ENCODE peak calls at places on chromosomes 12 and 14, in seven cellular contexts. D, B, V, L, Z, C and S are unnamed samples.

GRCh38 chr12:25256826-25257225 is 6.1 kb upstream of the KRAS start:
- DNase-seq in D (no peak), B (no peak), V (no peak), L (no peak), Z (no peak), C (no peak), S (peak)

GRCh38 chr14:67620217-67620789 is 583 bp downstream of the ARG2 start:
- DNase-seq in D (peak), B (no peak), V (no peak), L (no peak), Z (no peak), C (peak), S (peak)

GRCh38 chr12:62692884-62693283 is 226.3 kb downstream of the MON2 start:
- DNase-seq in D (no peak), B (no peak), V (no peak), L (peak), Z (no peak), C (no peak), S (peak)

GRCh38 chr14:74302634-74303569 is at the start of gene ABCD4:
- DNase-seq in D (peak), B (peak), V (peak), L (peak), Z (peak), C (peak), S (peak)

GRCh38 chr14:88454886-88455285 is 69.4 kb downstream of the SPATA7 start:
- DNase-seq in D (no peak), B (no peak), V (no peak), L (no peak), Z (no peak), C (no peak), S (no peak)

GRCh38 chr12:96882862-96883261 is 24.2 kb upstream of the NEDD1 start:
- DNase-seq in D (no peak), B (no peak), V (no peak), L (peak), Z (no peak), C (no peak), S (peak)

GRCh38 chr12:122012184-122012583 is 9.5 kb upstream of the BCL7A start:
- DNase-seq in D (no peak), B (no peak), V (no peak), L (no peak), Z (no peak), C (no peak), S (no peak)

GRCh38 chr12:3371018-3371417 is 120.0 kb upstream of the PRMT8 start:
- DNase-seq in D (no peak), B (no peak), V (no peak), L (no peak), Z (no peak), C (no peak), S (no peak)

GRCh38 chr14:52926994-52927393 is 23.9 kb downstream of the FERMT2 start:
- DNase-seq in D (no peak), B (no peak), V (no peak), L (no peak), Z (no peak), C (no peak), S (peak)

GRCh38 chr12:77850698-77851097 is 20.0 kb downstream of the NAV3 start:
- DNase-seq in D (no peak), B (no peak), V (no peak), L (no peak), Z (no peak), C (no peak), S (no peak)

GRCh38 chr12:77842430-77842829 is 11.7 kb downstream of the NAV3 start:
- DNase-seq in D (no peak), B (no peak), V (no peak), L (no peak), Z (no peak), C (no peak), S (peak)

GRCh38 chr12:77845831-77846230 is 15.1 kb downstream of the NAV3 start:
- DNase-seq in D (no peak), B (no peak), V (no peak), L (peak), Z (no peak), C (no peak), S (peak)

GRCh38 chr12:77847060-77847541 is 16.4 kb downstream of the NAV3 start:
- DNase-seq in D (no peak), B (peak), V (no peak), L (no peak), Z (no peak), C (no peak), S (peak)

GRCh38 chr12:77847665-77848431 is 17.2 kb downstream of the NAV3 start:
- DNase-seq in D (no peak), B (no peak), V (no peak), L (peak), Z (no peak), C (no peak), S (peak)
- H3K4me3 ChIP-seq in D (no peak), B (no peak), V (no peak), L (no peak), Z (no peak), C (no peak), S (no peak)

GRCh38 chr14:30006695-30007094 is 79.0 kb upstream of the PRKD1 start:
- DNase-seq in D (no peak), B (no peak), V (no peak), L (no peak), Z (no peak), C (no peak), S (no peak)

GRCh38 chr14:30002859-30003258 is 75.2 kb upstream of the PRKD1 start:
- DNase-seq in D (no peak), B (no peak), V (no peak), L (no peak), Z (no peak), C (no peak), S (no peak)

DNA sequence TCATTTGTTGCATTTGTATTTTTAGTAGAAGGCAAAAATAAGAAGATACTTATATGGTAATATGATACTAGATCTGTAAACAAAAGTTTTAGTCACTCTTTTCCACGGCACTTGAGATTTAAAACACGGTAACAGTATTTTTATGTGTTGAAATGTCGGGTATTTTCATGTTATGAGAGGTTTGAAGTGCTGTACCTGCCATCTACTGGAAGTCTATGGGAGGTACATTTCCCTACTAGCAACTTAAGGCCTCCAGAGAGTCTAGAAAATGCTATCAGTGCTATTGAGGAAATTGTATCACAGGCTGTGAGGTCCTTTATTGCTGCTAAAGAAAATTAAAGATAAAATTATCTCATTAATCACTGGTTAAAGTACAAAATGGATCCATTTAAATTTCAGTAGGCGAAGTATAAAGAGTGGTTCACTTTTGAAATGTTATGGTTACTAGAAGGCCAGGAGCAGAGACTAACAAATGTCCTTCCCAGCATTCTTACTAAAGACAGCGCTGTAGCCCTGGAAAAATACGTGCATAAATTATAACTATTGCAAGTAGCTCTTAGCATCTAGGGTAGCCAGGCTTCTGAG is 77.6 kb upstream of the PRKD1 start:
- DNase-seq in D (no peak), B (peak), V (no peak), L (peak), Z (no peak), C (peak), S (peak)
- H3K4me3 ChIP-seq in D (no peak), B (no peak), V (no peak), L (no peak), Z (no peak), C (no peak), S (no peak)

GRCh38 chr14:95258156-95258555 is 61.6 kb downstream of the CLMN start:
- DNase-seq in D (no peak), B (no peak), V (no peak), L (no peak), Z (no peak), C (no peak), S (no peak)
- H3K4me3 ChIP-seq in D (no peak), B (no peak), V (no peak), L (no peak), Z (no peak), C (peak), S (no peak)

GRCh38 chr12:52582971-52583456 is 9.4 kb upstream of the KRT74 start:
- DNase-seq in D (peak), B (peak), V (peak), L (peak), Z (no peak), C (peak), S (peak)
- H3K4me3 ChIP-seq in D (no peak), B (no peak), V (no peak), L (no peak), Z (no peak), C (no peak), S (no peak)

GRCh38 chr14:61694039-61694438 is 1.3 kb upstream of the HIF1A start:
- DNase-seq in D (no peak), B (no peak), V (no peak), L (no peak), Z (no peak), C (no peak), S (no peak)
- H3K4me3 ChIP-seq in D (no peak), B (no peak), V (no peak), L (no peak), Z (no peak), C (no peak), S (no peak)

DNA sequence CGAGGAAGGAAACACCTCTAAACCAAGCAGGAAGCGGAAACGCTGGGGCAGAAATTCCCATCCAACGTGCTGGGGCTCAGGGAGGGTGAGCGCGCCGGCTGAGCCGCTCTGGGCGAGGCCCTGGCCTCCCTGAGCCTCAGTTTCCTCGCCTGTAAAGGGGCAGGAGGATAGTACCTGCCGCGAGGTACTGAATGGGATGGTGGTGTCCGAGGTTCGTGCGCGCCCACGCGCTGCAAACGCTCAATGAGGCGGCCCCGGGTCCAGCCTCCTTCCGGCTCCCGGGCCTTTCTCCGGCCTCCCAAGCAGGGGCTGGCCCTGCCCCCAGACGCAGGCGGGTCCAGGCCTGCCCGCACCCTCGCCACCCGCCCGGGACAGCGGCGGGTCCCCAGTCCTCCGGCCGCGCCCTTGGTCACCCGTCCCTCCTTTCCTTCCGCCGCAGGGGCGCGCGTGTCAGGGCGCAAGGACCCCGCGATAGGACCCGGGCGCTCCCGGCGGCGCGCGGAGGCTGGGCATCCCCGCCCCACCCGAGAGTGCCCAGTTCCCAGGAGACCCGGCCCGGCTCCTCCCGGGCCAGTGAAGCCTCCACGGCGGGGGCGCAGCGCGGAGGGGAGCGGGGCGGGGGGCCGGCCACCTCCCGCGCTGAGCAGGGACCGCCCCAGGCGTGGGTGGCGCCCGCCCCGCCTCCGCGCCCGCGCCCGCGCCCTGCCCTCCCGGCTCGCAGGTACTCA is 533 bp downstream of the BEGAIN start:
- DNase-seq in D (peak), B (no peak), V (no peak), L (no peak), Z (peak), C (no peak), S (peak)
- H3K4me3 ChIP-seq in D (peak), B (no peak), V (peak), L (peak), Z (peak), C (peak), S (peak)

GRCh38 chr12:114680498-114681148 is 3.4 kb downstream of the TBX3 start:
- DNase-seq in D (no peak), B (no peak), V (no peak), L (no peak), Z (no peak), C (no peak), S (no peak)
- H3K4me3 ChIP-seq in D (peak), B (no peak), V (peak), L (peak), Z (peak), C (no peak), S (no peak)